ENCODE peak calls at places on chromosome 11, in five cellular contexts. One of them, this sample, is unnamed.

GRCh38 chr11:132601863-132602262 is 930.4 kb downstream of the OPCML start:
- DNase-seq in IMR-90: no peak
- DNase-seq in activated CD4-positive, CD25-positive, alpha-beta regulatory T cell: no peak
- DNase-seq in NCI-H446: no peak
- DNase-seq in mammary epithelial cell: peak
- DNase-seq in this sample: no peak

GRCh38 chr11:446886-447285 is 3.2 kb upstream of the PTDSS2 start:
- DNase-seq in activated CD4-positive, CD25-positive, alpha-beta regulatory T cell: no peak
- DNase-seq in IMR-90: no peak
- DNase-seq in mammary epithelial cell: peak
- DNase-seq in NCI-H446: no peak
- DNase-seq in this sample: no peak

GRCh38 chr11:12746593-12747097 is 72.4 kb downstream of the TEAD1 start:
- DNase-seq in IMR-90: peak
- DNase-seq in NCI-H446: peak
- DNase-seq in activated CD4-positive, CD25-positive, alpha-beta regulatory T cell: no peak
- DNase-seq in mammary epithelial cell: peak
- DNase-seq in this sample: peak

GRCh38 chr11:114001416-114001815 is 26.5 kb downstream of the HTR3A start:
- DNase-seq in mammary epithelial cell: no peak
- DNase-seq in IMR-90: no peak
- DNase-seq in activated CD4-positive, CD25-positive, alpha-beta regulatory T cell: no peak
- DNase-seq in NCI-H446: no peak
- DNase-seq in this sample: no peak

GRCh38 chr11:76770642-76771445 is 12.3 kb upstream of the TSKU start:
- DNase-seq in NCI-H446: no peak
- DNase-seq in IMR-90: peak
- DNase-seq in activated CD4-positive, CD25-positive, alpha-beta regulatory T cell: no peak
- DNase-seq in mammary epithelial cell: peak
- DNase-seq in this sample: no peak

GRCh38 chr11:2807276-2807681 is 78.3 kb downstream of the CDKN1C start:
- DNase-seq in NCI-H446: no peak
- DNase-seq in activated CD4-positive, CD25-positive, alpha-beta regulatory T cell: no peak
- DNase-seq in IMR-90: no peak
- DNase-seq in mammary epithelial cell: no peak
- DNase-seq in this sample: no peak

GRCh38 chr11:20353829-20354434 is 9.6 kb upstream of the HTATIP2 start:
- DNase-seq in IMR-90: peak
- DNase-seq in activated CD4-positive, CD25-positive, alpha-beta regulatory T cell: no peak
- DNase-seq in NCI-H446: peak
- DNase-seq in mammary epithelial cell: peak
- DNase-seq in this sample: no peak

GRCh38 chr11:126193038-126193478 is 18.4 kb downstream of the RPUSD4 start:
- DNase-seq in activated CD4-positive, CD25-positive, alpha-beta regulatory T cell: no peak
- DNase-seq in NCI-H446: no peak
- DNase-seq in IMR-90: no peak
- DNase-seq in mammary epithelial cell: no peak
- DNase-seq in this sample: no peak

GRCh38 chr11:87804176-87804575 is 371.1 kb downstream of the RAB38 start:
- DNase-seq in IMR-90: no peak
- DNase-seq in mammary epithelial cell: no peak
- DNase-seq in activated CD4-positive, CD25-positive, alpha-beta regulatory T cell: no peak
- DNase-seq in NCI-H446: no peak
- DNase-seq in this sample: no peak

GRCh38 chr11:71140206-71140919 is 112.0 kb downstream of the SHANK2 start:
- DNase-seq in mammary epithelial cell: peak
- DNase-seq in activated CD4-positive, CD25-positive, alpha-beta regulatory T cell: no peak
- DNase-seq in IMR-90: no peak
- DNase-seq in NCI-H446: no peak
- DNase-seq in this sample: no peak

GRCh38 chr11:67674442-67674871 is at the start of gene ALDH3B2:
- DNase-seq in IMR-90: no peak
- DNase-seq in activated CD4-positive, CD25-positive, alpha-beta regulatory T cell: no peak
- DNase-seq in NCI-H446: no peak
- DNase-seq in mammary epithelial cell: peak
- DNase-seq in this sample: no peak

GRCh38 chr11:59221438-59221837 is 8.7 kb upstream of the MPEG1 start:
- DNase-seq in mammary epithelial cell: peak
- DNase-seq in IMR-90: peak
- DNase-seq in NCI-H446: no peak
- DNase-seq in activated CD4-positive, CD25-positive, alpha-beta regulatory T cell: no peak
- DNase-seq in this sample: no peak

GRCh38 chr11:121563900-121564822 is 111.4 kb upstream of the SORL1-AS1 start:
- DNase-seq in activated CD4-positive, CD25-positive, alpha-beta regulatory T cell: no peak
- DNase-seq in IMR-90: peak
- DNase-seq in NCI-H446: no peak
- DNase-seq in mammary epithelial cell: no peak
- DNase-seq in this sample: no peak